ENCODE peak calls at places on chromosomes 7 and 10, in five cellular contexts. C is C1 segment of cervical spinal cord, N is iris pigment epithelial cell, V is posterior cingulate gyrus, B is PC-9. D is an unnamed sample.

GRCh38 chr7:143295870-143296269 is 7.7 kb downstream of the CASP2 start:
- DNase-seq in B (peak), N (peak), C (no peak), V (no peak), D (peak)

GRCh38 chr10:17685227-17685840 is 41.4 kb downstream of the STAM start:
- DNase-seq in B (no peak), C (no peak), V (no peak), N (no peak), D (no peak)

GRCh38 chr10:133140417-133141143 is 19.4 kb upstream of the KNDC1 start:
- DNase-seq in V (no peak), B (no peak), N (no peak), C (no peak), D (no peak)

GRCh38 chr10:14569274-14570060 is 205.2 kb downstream of the FAM107B start:
- DNase-seq in N (no peak), C (no peak), V (no peak), B (no peak), D (no peak)

GRCh38 chr10:49664006-49664841 is 15.2 kb upstream of the C10orf53 start:
- DNase-seq in C (no peak), V (no peak), B (peak), N (no peak), D (no peak)

GRCh38 chr10:109287858-109288257 is 635.5 kb downstream of the XPNPEP1 start:
- DNase-seq in C (no peak), N (no peak), B (no peak), V (no peak), D (no peak)

GRCh38 chr10:81963606-81964005 is 88.6 kb downstream of the NRG3 start:
- DNase-seq in B (no peak), N (no peak), V (no peak), C (no peak), D (peak)

GRCh38 chr7:18177129-18177814 is 149.6 kb upstream of the PRPS1L1 start:
- DNase-seq in N (no peak), B (peak), C (no peak), V (no peak), D (no peak)

GRCh38 chr7:7271094-7271874 is 88.9 kb downstream of the C1GALT1 start:
- DNase-seq in B (no peak), N (no peak), V (no peak), C (no peak), D (peak)

GRCh38 chr7:42606217-42606905 is 305.5 kb downstream of the C7orf25 start:
- DNase-seq in V (no peak), C (no peak), N (peak), B (no peak), D (no peak)

GRCh38 chr10:83273035-83273434 is 866.3 kb upstream of the GHITM start:
- DNase-seq in N (no peak), B (no peak), V (no peak), C (no peak), D (no peak)

GRCh38 chr7:13032524-13032923 is 345.1 kb downstream of the ARL4A start:
- DNase-seq in N (no peak), V (no peak), B (no peak), C (no peak), D (no peak)

GRCh38 chr10:124674768-124675222 is 69.4 kb downstream of the FAM53B start:
- DNase-seq in V (no peak), N (peak), C (no peak), B (no peak), D (no peak)

GRCh38 chr7:16801111-16801542 is 3.7 kb downstream of the AGR2 start:
- DNase-seq in V (no peak), B (peak), N (peak), C (no peak), D (peak)

D was measured in brain microvascular endothelial cell.